ENCODE peak calls at places on chromosome 14, in ten cellular contexts. F, P, L, G, I, T, M, Z, C and K are unnamed samples.

GRCh38 chr14:77241955-77242354 is 29.1 kb downstream of the NGB start:
- DNase-seq in F (no peak), P (no peak), L (no peak), G (no peak), I (no peak), T (no peak), M (no peak), Z (no peak), C (no peak), K (no peak)

GRCh38 chr14:68146812-68147211 is 327.2 kb downstream of the RAD51B start:
- DNase-seq in F (peak; percentile 96), P (peak; percentile 22), L (no peak), G (no peak), I (no peak), T (no peak), M (no peak), Z (peak; percentile 97), C (no peak), K (no peak)

GRCh38 chr14:64074961-64075619 is 219.1 kb downstream of the ESR2 start:
- DNase-seq in F (peak; percentile 22), P (no peak), L (no peak), G (no peak), I (no peak), T (no peak), M (no peak), Z (peak; percentile 25), C (no peak), K (no peak)

GRCh38 chr14:47040490-47040889 is 388.9 kb upstream of the RPL10L start:
- DNase-seq in F (no peak), P (no peak), L (no peak), G (no peak), I (peak; percentile 8), T (no peak), M (no peak), Z (no peak), C (no peak), K (no peak)

GRCh38 chr14:22547309-22547947 is 41.6 kb downstream of the DAD1 start:
- DNase-seq in F (no peak), P (no peak), L (no peak), G (no peak), I (no peak), T (no peak), M (no peak), Z (no peak), C (no peak), K (no peak)

GRCh38 chr14:40987481-40987880 is 619.2 kb upstream of the LRFN5 start:
- DNase-seq in F (no peak), P (no peak), L (no peak), G (no peak), I (no peak), T (no peak), M (no peak), Z (no peak), C (no peak), K (no peak)

GRCh38 chr14:89365071-89365801 is 51.8 kb downstream of the FOXN3 start:
- DNase-seq in F (peak; percentile 23), P (no peak), L (no peak), G (no peak), I (no peak), T (no peak), M (no peak), Z (peak; percentile 15), C (peak; percentile 32), K (peak; percentile 75)

GRCh38 chr14:61973981-61974380 is 211.8 kb downstream of the SNAPC1 start:
- DNase-seq in F (peak; percentile 0), P (no peak), L (no peak), G (no peak), I (no peak), T (no peak), M (no peak), Z (peak; percentile 36), C (no peak), K (no peak)

GRCh38 chr14:28756896-28757570 is 9.6 kb upstream of the FOXG1 start:
- DNase-seq in F (peak; percentile 63), P (peak; percentile 26), L (no peak), G (no peak), I (peak; percentile 53), T (no peak), M (no peak), Z (peak; percentile 70), C (no peak), K (peak; percentile 57)

GRCh38 chr14:69794791-69795190 is 2.2 kb downstream of the SLC10A1 start:
- DNase-seq in F (no peak), P (no peak), L (no peak), G (no peak), I (no peak), T (no peak), M (no peak), Z (no peak), C (no peak), K (no peak)

GRCh38 chr14:105193916-105194782 is 13.0 kb upstream of the NUDT14 start:
- DNase-seq in F (peak; percentile 45), P (no peak), L (no peak), G (no peak), I (no peak), T (no peak), M (no peak), Z (no peak), C (no peak), K (no peak)

GRCh38 chr14:64459737-64460136 is 5.6 kb upstream of the AKAP5 start:
- DNase-seq in F (no peak), P (no peak), L (no peak), G (no peak), I (no peak), T (no peak), M (no peak), Z (peak; percentile 22), C (no peak), K (no peak)

GRCh38 chr14:68886109-68886434 is 93.0 kb downstream of the ACTN1 start:
- DNase-seq in F (peak; percentile 40), P (peak; percentile 7), L (no peak), G (no peak), I (no peak), T (no peak), M (no peak), Z (peak; percentile 12), C (no peak), K (no peak)

GRCh38 chr14:104689620-104690265 is 325 bp downstream of the INF2 start:
- DNase-seq in F (no peak), P (no peak), L (no peak), G (peak; percentile 35), I (peak; percentile 38), T (no peak), M (no peak), Z (peak; percentile 17), C (no peak), K (no peak)

GRCh38 chr14:29548948-29549370 is 378.7 kb downstream of the PRKD1 start:
- DNase-seq in F (peak; percentile 84), P (no peak), L (no peak), G (no peak), I (peak; percentile 7), T (no peak), M (no peak), Z (peak; percentile 84), C (no peak), K (peak; percentile 40)

GRCh38 chr14:58785741-58786140 is 148.0 kb downstream of the DACT1 start:
- DNase-seq in F (no peak), P (no peak), L (no peak), G (no peak), I (no peak), T (no peak), M (no peak), Z (no peak), C (no peak), K (no peak)

GRCh38 chr14:58789756-58790155 is 152.0 kb downstream of the DACT1 start:
- DNase-seq in F (no peak), P (no peak), L (no peak), G (no peak), I (no peak), T (no peak), M (no peak), Z (no peak), C (no peak), K (no peak)

GRCh38 chr14:58788655-58789054 is 150.9 kb downstream of the DACT1 start:
- DNase-seq in F (no peak), P (no peak), L (no peak), G (no peak), I (no peak), T (no peak), M (no peak), Z (no peak), C (no peak), K (no peak)

GRCh38 chr14:58789106-58789505 is 151.3 kb downstream of the DACT1 start:
- DNase-seq in F (no peak), P (no peak), L (no peak), G (no peak), I (no peak), T (no peak), M (no peak), Z (no peak), C (no peak), K (no peak)

GRCh38 chr14:58787601-58788000 is 149.8 kb downstream of the DACT1 start:
- DNase-seq in F (no peak), P (no peak), L (no peak), G (no peak), I (no peak), T (no peak), M (no peak), Z (no peak), C (no peak), K (no peak)
- TF ChIP-seq CTCF in F (no peak), P (no peak), L (no peak), G (no peak), I (no peak), T (no peak), M (no peak), Z (no peak), C (no peak), K (no peak)

DNA sequence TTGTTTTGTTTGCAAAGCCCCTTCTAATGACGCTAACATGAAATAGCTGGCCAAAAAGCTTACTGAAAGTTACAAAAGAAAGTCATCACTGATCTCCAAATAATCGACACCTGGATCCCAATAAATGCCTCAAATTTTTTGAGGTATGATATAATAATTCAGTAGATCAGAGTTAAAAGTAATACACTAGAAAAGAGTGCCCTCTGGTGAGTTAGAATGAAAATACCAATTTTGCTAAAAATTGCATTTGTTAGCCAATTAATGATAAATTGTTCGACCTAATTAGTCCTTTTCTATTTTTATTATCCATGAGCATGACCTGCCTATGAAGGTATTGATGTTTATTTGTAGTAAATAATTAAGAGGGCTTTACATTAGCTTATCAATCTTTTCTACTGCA is 78.6 kb downstream of the CEP128 start:
- DNase-seq in F (no peak), P (no peak), L (no peak), G (no peak), I (no peak), T (no peak), M (no peak), Z (peak; percentile 24), C (no peak), K (no peak)
- TF ChIP-seq CTCF in F (no peak), P (no peak), L (no peak), G (no peak), I (no peak), T (no peak), M (no peak), Z (peak; percentile 37), C (no peak), K (no peak)

GRCh38 chr14:90785474-90785873 is 30.8 kb downstream of the TTC7B start:
- DNase-seq in F (peak; percentile 68), P (peak; percentile 53), L (no peak), G (peak; percentile 57), I (no peak), T (peak; percentile 57), M (no peak), Z (peak; percentile 25), C (peak; percentile 64), K (no peak)
- TF ChIP-seq CTCF in F (peak; percentile 14), P (no peak), L (no peak), G (no peak), I (no peak), T (peak; percentile 11), M (no peak), Z (peak; percentile 10), C (no peak), K (no peak)

GRCh38 chr14:106286697-106287290 is 760.4 kb downstream of the TMEM121 start:
- DNase-seq in F (no peak), P (no peak), L (no peak), G (no peak), I (no peak), T (no peak), M (no peak), Z (no peak), C (no peak), K (peak; percentile 56)
- TF ChIP-seq CTCF in F (no peak), P (no peak), L (no peak), G (peak; percentile 36), I (no peak), T (no peak), M (no peak), Z (no peak), C (no peak), K (peak; percentile 49)